ENCODE peak calls at places on chromosomes 4 and X, in nine cellular contexts. H, E, A, Z, L, P, S, Y and X are unnamed samples.

GRCh38 chr4:36388710-36389109 is 107.3 kb downstream of the DTHD1 start:
- DNase-seq in H (no peak), E (no peak), A (no peak), Z (no peak), L (no peak), P (no peak), S (no peak), Y (no peak), X (no peak)

GRCh38 chr4:186021461-186022167 is 47.3 kb upstream of the TLR3 start:
- DNase-seq in H (peak), E (no peak), A (no peak), Z (no peak), L (peak), P (no peak), S (no peak), Y (no peak), X (no peak)

GRCh38 chrX:154799554-154800348 is 5.5 kb downstream of the MPP1 start:
- DNase-seq in H (peak), E (peak), A (no peak), Z (no peak), L (no peak), P (no peak), S (no peak), Y (no peak), X (no peak)

GRCh38 chr4:169663894-169664293 is 43.5 kb downstream of the CLCN3 start:
- DNase-seq in H (no peak), E (no peak), A (no peak), Z (no peak), L (no peak), P (no peak), S (no peak), Y (no peak), X (no peak)

GRCh38 chr4:184899261-184900134 is 73.7 kb upstream of the ACSL1 start:
- DNase-seq in H (no peak), E (no peak), A (no peak), Z (no peak), L (peak), P (no peak), S (no peak), Y (no peak), X (no peak)

GRCh38 chrX:153644356-153645125 is 2.5 kb upstream of the DUSP9 start:
- DNase-seq in H (peak), E (no peak), A (no peak), Z (no peak), L (no peak), P (no peak), S (no peak), Y (no peak), X (no peak)

GRCh38 chrX:33970028-33970932 is 161.8 kb downstream of the FAM47A start:
- DNase-seq in H (no peak), E (no peak), A (no peak), Z (no peak), L (no peak), P (no peak), S (no peak), Y (no peak), X (no peak)

GRCh38 chr4:47010347-47011188 is 17.2 kb upstream of the GABRA4 start:
- DNase-seq in H (no peak), E (no peak), A (no peak), Z (no peak), L (peak), P (no peak), S (peak), Y (peak), X (no peak)

GRCh38 chrX:120549483-120550452 is 11.0 kb downstream of the CUL4B start:
- DNase-seq in H (no peak), E (no peak), A (no peak), Z (no peak), L (peak), P (no peak), S (no peak), Y (no peak), X (no peak)

GRCh38 chr4:8151165-8151650 is 7.4 kb downstream of the ABLIM2 start:
- DNase-seq in H (no peak), E (no peak), A (no peak), Z (no peak), L (no peak), P (no peak), S (no peak), Y (no peak), X (no peak)

GRCh38 chr4:73943555-73943954 is 38.3 kb downstream of the PF4 start:
- DNase-seq in H (no peak), E (no peak), A (no peak), Z (no peak), L (no peak), P (no peak), S (no peak), Y (no peak), X (no peak)

GRCh38 chr4:114911141-114911540 is 202.3 kb downstream of the NDST4 start:
- DNase-seq in H (no peak), E (no peak), A (no peak), Z (no peak), L (no peak), P (no peak), S (no peak), Y (no peak), X (no peak)

GRCh38 chr4:158578476-158578875 is 56.8 kb downstream of the RXFP1 start:
- DNase-seq in H (no peak), E (no peak), A (no peak), Z (no peak), L (peak), P (no peak), S (peak), Y (no peak), X (no peak)

GRCh38 chr4:9880411-9881197 is 99.2 kb downstream of the DRD5 start:
- DNase-seq in H (no peak), E (no peak), A (no peak), Z (no peak), L (no peak), P (no peak), S (no peak), Y (no peak), X (no peak)

GRCh38 chr4:128823025-128823661 is 13.6 kb downstream of the JADE1 start:
- DNase-seq in H (no peak), E (no peak), A (no peak), Z (no peak), L (no peak), P (no peak), S (no peak), Y (no peak), X (no peak)

GRCh38 chr4:176435891-176436499 is 116.2 kb downstream of the SPCS3 start:
- DNase-seq in H (no peak), E (no peak), A (no peak), Z (no peak), L (no peak), P (no peak), S (no peak), Y (no peak), X (no peak)

GRCh38 chrX:15988661-15989603 is 134.3 kb upstream of the AP1S2 start:
- DNase-seq in H (no peak), E (no peak), A (no peak), Z (no peak), L (peak), P (no peak), S (no peak), Y (no peak), X (no peak)

GRCh38 chr4:1375051-1375721 is 28.2 kb downstream of the UVSSA start:
- DNase-seq in H (peak), E (no peak), A (no peak), Z (no peak), L (no peak), P (no peak), S (no peak), Y (no peak), X (no peak)

GRCh38 chr4:168480991-168481588 is 798 bp upstream of the DDX60L start:
- DNase-seq in H (no peak), E (peak), A (peak), Z (peak), L (peak), P (peak), S (peak), Y (peak), X (peak)

GRCh38 chr4:6987566-6987920 is 55.6 kb upstream of the TADA2B start:
- DNase-seq in H (no peak), E (no peak), A (no peak), Z (no peak), L (no peak), P (no peak), S (peak), Y (no peak), X (no peak)

GRCh38 chrX:44432641-44433040 is 89.2 kb upstream of the EFHC2 start:
- DNase-seq in H (no peak), E (no peak), A (no peak), Z (no peak), L (no peak), P (no peak), S (peak), Y (no peak), X (no peak)

GRCh38 chr4:54553001-54553400 is 104.8 kb upstream of the KIT start:
- DNase-seq in H (no peak), E (no peak), A (no peak), Z (no peak), L (no peak), P (no peak), S (no peak), Y (no peak), X (no peak)

GRCh38 chr4:56804551-56804950 is 16.9 kb downstream of the SPINK2 start:
- DNase-seq in H (no peak), E (no peak), A (no peak), Z (no peak), L (no peak), P (no peak), S (no peak), Y (no peak), X (no peak)

GRCh38 chrX:153688900-153689590 is 1.3 kb downstream of the SLC6A8 start:
- DNase-seq in H (peak), E (no peak), A (no peak), Z (no peak), L (peak), P (no peak), S (no peak), Y (no peak), X (no peak)

GRCh38 chr4:119025916-119026661 is 109.5 kb upstream of the MYOZ2 start:
- DNase-seq in H (no peak), E (no peak), A (no peak), Z (no peak), L (peak), P (no peak), S (no peak), Y (no peak), X (no peak)

GRCh38 chr4:20180509-20180908 is 71.2 kb upstream of the SLIT2 start:
- DNase-seq in H (no peak), E (no peak), A (no peak), Z (no peak), L (no peak), P (no peak), S (no peak), Y (no peak), X (no peak)

GRCh38 chr4:83644677-83645639 is 109.0 kb downstream of the GPAT3 start:
- DNase-seq in H (peak), E (peak), A (peak), Z (peak), L (peak), P (peak), S (peak), Y (peak), X (no peak)

GRCh38 chrX:120367390-120368100 is 5.7 kb downstream of the ATP1B4 start:
- DNase-seq in H (no peak), E (no peak), A (no peak), Z (no peak), L (no peak), P (no peak), S (no peak), Y (no peak), X (no peak)

GRCh38 chr4:61210186-61210939 is 10.2 kb downstream of the ADGRL3 start:
- DNase-seq in H (no peak), E (peak), A (no peak), Z (no peak), L (no peak), P (no peak), S (no peak), Y (no peak), X (no peak)

GRCh38 chr4:90597927-90598326 is 470.7 kb downstream of the CCSER1 start:
- DNase-seq in H (no peak), E (no peak), A (no peak), Z (no peak), L (no peak), P (no peak), S (no peak), Y (no peak), X (no peak)